ENCODE peak calls at places on chromosomes 4 and X, in nine cellular contexts. A, R, Q, E, G, M, U, Z and S are unnamed samples.

GRCh38 chr4:118711047-118711446 is 25.9 kb downstream of the METTL14 start:
- DNase-seq in A (no peak), R (no peak), Q (peak; percentile 11), E (no peak), G (no peak), M (no peak), U (no peak), Z (no peak), S (no peak)

GRCh38 chr4:150130953-150131352 is 52.7 kb downstream of the DCLK2 start:
- DNase-seq in A (no peak), R (no peak), Q (no peak), E (no peak), G (no peak), M (no peak), U (no peak), Z (no peak), S (peak; percentile 74)

GRCh38 chr4:42594880-42595279 is 62.0 kb downstream of the ATP8A1 start:
- DNase-seq in A (no peak), R (no peak), Q (no peak), E (no peak), G (no peak), M (peak; percentile 18), U (no peak), Z (no peak), S (no peak)

GRCh38 chrX:118350221-118350620 is 4.3 kb downstream of the WDR44 start:
- DNase-seq in A (no peak), R (no peak), Q (peak; percentile 56), E (no peak), G (no peak), M (no peak), U (no peak), Z (no peak), S (no peak)

GRCh38 chr4:128776794-128777216 is 32.7 kb upstream of the JADE1 start:
- DNase-seq in A (no peak), R (no peak), Q (peak; percentile 87), E (no peak), G (no peak), M (peak; percentile 91), U (no peak), Z (no peak), S (peak; percentile 73)

GRCh38 chrX:2552621-2553297 is 52.0 kb upstream of the DHRSX start:
- DNase-seq in A (no peak), R (no peak), Q (peak; percentile 78), E (no peak), G (no peak), M (no peak), U (no peak), Z (no peak), S (no peak)

GRCh38 chr4:161496-162284 is 37.4 kb downstream of the ZNF718 start:
- DNase-seq in A (no peak), R (no peak), Q (no peak), E (no peak), G (no peak), M (peak; percentile 33), U (no peak), Z (no peak), S (no peak)

GRCh38 chrX:42495139-42495538 is 282.8 kb downstream of the PPP1R2C start:
- DNase-seq in A (no peak), R (peak; percentile 69), Q (no peak), E (no peak), G (no peak), M (peak; percentile 92), U (no peak), Z (no peak), S (no peak)

GRCh38 chr4:155614111-155614762 is 52.4 kb upstream of the GUCY1A1 start:
- DNase-seq in A (no peak), R (no peak), Q (no peak), E (no peak), G (no peak), M (no peak), U (no peak), Z (no peak), S (no peak)

GRCh38 chrX:47228550-47229270 is 4.1 kb upstream of the USP11 start:
- DNase-seq in A (no peak), R (no peak), Q (no peak), E (no peak), G (no peak), M (no peak), U (no peak), Z (no peak), S (peak; percentile 55)

GRCh38 chr4:188299161-188299560 is 159.9 kb downstream of the TRIML1 start:
- DNase-seq in A (no peak), R (peak; percentile 1), Q (no peak), E (no peak), G (no peak), M (no peak), U (no peak), Z (no peak), S (no peak)

GRCh38 chr4:187059895-187060294 is 336.2 kb upstream of the FAT1 start:
- DNase-seq in A (no peak), R (no peak), Q (no peak), E (no peak), G (no peak), M (no peak), U (no peak), Z (no peak), S (no peak)